ENCODE peak calls at places on chromosome 1, in ten cellular contexts. L is NCI-H1105; V is hepatocyte; B is Caco-2; Q is stimulated activated CD8-positive, alpha-beta memory T cell treated with anti-CD3 and anti-CD28 coated beads, Interleukin-15, amount 100 ng/mL, for 24 hours; T is T-helper 17 cell; P is choroid plexus epithelial cell; W is AG20443; X is body of pancreas; G is progenitor cell of endocrine pancreas. U is an unnamed sample.

GRCh38 chr1:51421961-51422360 is 91.6 kb upstream of the TTC39A start:
- DNase-seq in T (no peak), W (peak), V (peak), P (peak), X (no peak), G (no peak), L (peak), B (peak), Q (no peak), U (no peak)

GRCh38 chr1:209411491-209411929 is 172.0 kb upstream of the CAMK1G start:
- DNase-seq in V (no peak), G (no peak), L (peak), T (no peak), X (no peak), Q (no peak), W (peak), B (no peak), P (peak), U (no peak)

GRCh38 chr1:9960705-9961562 is 17.7 kb downstream of the NMNAT1 start:
- DNase-seq in W (no peak), G (no peak), Q (no peak), P (peak), L (peak), X (no peak), T (no peak), V (no peak), B (no peak), U (no peak)

GRCh38 chr1:228541725-228542124 is 54.5 kb downstream of the RNF187 start:
- DNase-seq in L (no peak), G (no peak), T (no peak), P (no peak), X (no peak), B (no peak), W (no peak), Q (no peak), V (no peak), U (no peak)

GRCh38 chr1:193311226-193311948 is 125.0 kb upstream of the B3GALT2 start:
- DNase-seq in Q (no peak), T (no peak), X (no peak), G (no peak), W (no peak), P (no peak), V (no peak), B (no peak), L (no peak), U (no peak)

GRCh38 chr1:2787163-2787911 is 14.2 kb downstream of the TTC34 start:
- DNase-seq in B (no peak), W (no peak), P (no peak), T (peak), L (no peak), G (no peak), X (no peak), V (no peak), Q (no peak), U (no peak)

GRCh38 chr1:63651110-63651776 is 58.0 kb downstream of the PGM1 start:
- DNase-seq in X (no peak), V (no peak), T (no peak), Q (no peak), P (peak), B (no peak), L (no peak), W (no peak), G (no peak), U (no peak)

GRCh38 chr1:167899253-167899681 is 14.7 kb downstream of the ADCY10 start:
- DNase-seq in X (peak), P (no peak), Q (no peak), G (no peak), W (peak), L (no peak), T (no peak), B (no peak), V (no peak), U (peak)

GRCh38 chr1:204692320-204692851 is 6.8 kb upstream of the LRRN2 start:
- DNase-seq in Q (no peak), B (no peak), L (no peak), G (no peak), W (no peak), T (no peak), X (no peak), P (no peak), V (no peak), U (no peak)

GRCh38 chr1:193674292-193674944 is 488.0 kb upstream of the B3GALT2 start:
- DNase-seq in T (no peak), B (no peak), Q (no peak), P (peak), G (no peak), L (no peak), W (no peak), V (no peak), X (no peak), U (no peak)